ENCODE peak calls at places on chromosome 9, in six cellular contexts. C is pancreas, Y is left ventricle myocardium inferior, U is HCT116, I is HFF-Myc, P is AG09309. A is an unnamed sample.

GRCh38 chr9:126501383-126502331 is 112.1 kb upstream of the LMX1B start:
- DNase-seq in C (no peak), Y (no peak), U (no peak), I (no peak), P (no peak), A (no peak)

GRCh38 chr9:109319631-109320233 is 1.1 kb downstream of the EPB41L4B start:
- DNase-seq in C (peak), Y (no peak), U (no peak), I (no peak), P (no peak), A (no peak)

GRCh38 chr9:108443741-108444140 is 412.0 kb downstream of the ACTL7B start:
- DNase-seq in C (no peak), Y (no peak), U (no peak), I (peak), P (no peak), A (peak)

GRCh38 chr9:17802249-17802857 is 223.5 kb downstream of the SH3GL2 start:
- DNase-seq in C (no peak), Y (no peak), U (no peak), I (peak), P (no peak), A (peak)

GRCh38 chr9:20286969-20287368 is 335.3 kb downstream of the MLLT3 start:
- DNase-seq in C (no peak), Y (no peak), U (no peak), I (no peak), P (no peak), A (no peak)

GRCh38 chr9:114259800-114260523 is 62.9 kb upstream of the ORM1 start:
- DNase-seq in C (no peak), Y (no peak), U (no peak), I (no peak), P (no peak), A (no peak)

GRCh38 chr9:17906204-17906840 is 327.5 kb downstream of the SH3GL2 start:
- DNase-seq in C (peak), Y (no peak), U (no peak), I (no peak), P (no peak), A (peak)

GRCh38 chr9:137542486-137542885 is 7.7 kb downstream of the PNPLA7 start:
- DNase-seq in C (no peak), Y (no peak), U (no peak), I (no peak), P (no peak), A (no peak)

GRCh38 chr9:4860383-4860782 is 67.6 kb downstream of the RCL1 start:
- DNase-seq in C (no peak), Y (no peak), U (no peak), I (no peak), P (no peak), A (no peak)

GRCh38 chr9:105678163-105678562 is 15.9 kb downstream of the TAL2 start:
- DNase-seq in C (no peak), Y (no peak), U (no peak), I (no peak), P (no peak), A (no peak)

GRCh38 chr9:85310531-85311070 is 431.2 kb downstream of the AGTPBP1 start:
- DNase-seq in C (no peak), Y (no peak), U (no peak), I (no peak), P (no peak), A (peak)

GRCh38 chr9:134525841-134526797 is 115.5 kb upstream of the COL5A1 start:
- DNase-seq in C (no peak), Y (peak), U (no peak), I (no peak), P (no peak), A (peak)

GRCh38 chr9:100428871-100429654 is 2.1 kb downstream of the MSANTD3 start:
- DNase-seq in C (no peak), Y (no peak), U (peak), I (peak), P (peak), A (peak)

GRCh38 chr9:76585487-76586459 is 126.8 kb downstream of the GCNT1 start:
- DNase-seq in C (no peak), Y (no peak), U (no peak), I (no peak), P (no peak), A (no peak)

GRCh38 chr9:88342246-88342645 is 46.0 kb upstream of the SPIN1 start:
- DNase-seq in C (no peak), Y (no peak), U (no peak), I (no peak), P (peak), A (peak)

GRCh38 chr9:16720386-16720785 is 150.1 kb downstream of the BNC2 start:
- DNase-seq in C (no peak), Y (no peak), U (no peak), I (no peak), P (no peak), A (peak)

GRCh38 chr9:15246688-15247087 is 60.3 kb downstream of the TTC39B start:
- DNase-seq in C (no peak), Y (no peak), U (peak), I (no peak), P (no peak), A (no peak)

GRCh38 chr9:133561976-133562554 is 27.6 kb downstream of the ADAMTSL2 start:
- DNase-seq in C (no peak), Y (no peak), U (no peak), I (no peak), P (no peak), A (no peak)

GRCh38 chr9:22040760-22041159 is 31.7 kb upstream of the CDKN2B start:
- DNase-seq in C (no peak), Y (no peak), U (no peak), I (no peak), P (no peak), A (peak)

GRCh38 chr9:136329211-136329627 is 1.9 kb downstream of the GPSM1 start:
- DNase-seq in C (peak), Y (no peak), U (no peak), I (no peak), P (no peak), A (no peak)

GRCh38 chr9:69303331-69303730 is 21.7 kb upstream of the ENTREP1 start:
- DNase-seq in C (no peak), Y (no peak), U (no peak), I (no peak), P (no peak), A (no peak)

GRCh38 chr9:69308217-69308931 is 16.6 kb upstream of the ENTREP1 start:
- DNase-seq in C (no peak), Y (no peak), U (no peak), I (no peak), P (no peak), A (no peak)

GRCh38 chr9:69313175-69313574 is 11.8 kb upstream of the ENTREP1 start:
- DNase-seq in C (no peak), Y (no peak), U (no peak), I (no peak), P (no peak), A (no peak)

GRCh38 chr9:69307446-69308216 is 17.4 kb upstream of the ENTREP1 start:
- DNase-seq in C (no peak), Y (no peak), U (no peak), I (no peak), P (peak), A (peak)
- TF ChIP-seq CTCF in C (no peak), Y (peak), U (no peak), I (no peak), P (no peak), A (no peak)

GRCh38 chr9:98881836-98882568 is 61.7 kb upstream of the COL15A1 start:
- DNase-seq in C (no peak), Y (no peak), U (no peak), I (no peak), P (peak), A (peak)
- TF ChIP-seq CTCF in C (no peak), Y (peak), U (peak), I (peak), P (peak), A (no peak)

DNA sequence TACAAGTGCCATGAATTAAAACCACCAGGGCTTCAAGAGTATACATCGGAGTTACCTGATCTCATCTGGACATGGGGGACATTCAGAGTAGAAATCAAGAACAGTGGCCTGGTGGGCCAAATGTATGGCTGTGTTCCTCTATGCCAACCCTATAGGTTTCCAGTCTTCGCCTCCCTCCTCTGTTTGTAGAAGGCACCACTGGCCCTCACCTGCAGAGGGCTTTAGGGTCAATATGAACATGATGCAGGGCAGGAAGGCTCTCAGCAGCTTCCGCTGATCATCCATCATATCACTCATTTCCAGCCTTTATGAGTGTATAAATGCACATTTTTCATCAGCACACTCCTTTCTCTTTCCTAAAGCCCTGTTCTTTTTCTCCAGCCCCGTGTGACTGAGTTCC is 555.5 kb upstream of the BRINP1 start:
- DNase-seq in C (no peak), Y (no peak), U (no peak), I (no peak), P (no peak), A (no peak)
- TF ChIP-seq CTCF in C (no peak), Y (no peak), U (peak), I (no peak), P (no peak), A (no peak)

GRCh38 chr9:95910770-95911340 is 35.4 kb downstream of the ERCC6L2 start:
- DNase-seq in C (no peak), Y (no peak), U (no peak), I (no peak), P (no peak), A (no peak)

GRCh38 chr9:95910023-95910706 is 34.7 kb downstream of the ERCC6L2 start:
- DNase-seq in C (no peak), Y (no peak), U (no peak), I (no peak), P (no peak), A (peak)

GRCh38 chr9:95903398-95903797 is 27.9 kb downstream of the ERCC6L2 start:
- DNase-seq in C (no peak), Y (no peak), U (no peak), I (no peak), P (no peak), A (no peak)

GRCh38 chr9:95912773-95913172 is 37.3 kb downstream of the ERCC6L2 start:
- DNase-seq in C (no peak), Y (no peak), U (no peak), I (no peak), P (no peak), A (no peak)

DNA sequence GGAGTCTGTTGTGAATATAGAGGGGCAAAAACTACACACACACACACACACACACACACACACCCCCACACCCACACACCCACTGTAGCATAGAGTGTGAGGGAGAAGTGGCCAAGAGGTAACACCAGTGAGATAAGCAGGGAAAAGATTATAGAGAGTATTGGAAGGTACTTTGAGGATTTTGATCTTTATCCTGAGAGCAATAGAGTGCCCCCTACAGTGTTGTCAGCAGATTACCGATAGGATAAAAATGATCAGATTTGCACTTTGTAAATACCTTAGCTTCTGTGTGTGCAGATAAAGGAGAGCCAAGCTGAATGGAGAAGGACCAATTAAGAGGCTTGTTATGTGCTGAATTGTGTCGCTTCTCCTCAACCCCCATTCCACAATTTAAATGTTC is 32.3 kb downstream of the ERCC6L2 start:
- DNase-seq in C (no peak), Y (no peak), U (no peak), I (no peak), P (no peak), A (no peak)
- TF ChIP-seq CTCF in C (no peak), Y (peak), U (peak), I (peak), P (peak), A (peak)

GRCh38 chr9:969310-969692 is 7.2 kb upstream of the DMRT3 start:
- DNase-seq in C (no peak), Y (no peak), U (no peak), I (no peak), P (no peak), A (no peak)

GRCh38 chr9:966936-967335 is 9.5 kb upstream of the DMRT3 start:
- DNase-seq in C (no peak), Y (no peak), U (no peak), I (no peak), P (no peak), A (no peak)

GRCh38 chr9:967436-967835 is 9.0 kb upstream of the DMRT3 start:
- DNase-seq in C (no peak), Y (no peak), U (no peak), I (no peak), P (no peak), A (no peak)

GRCh38 chr9:969693-970309 is 6.7 kb upstream of the DMRT3 start:
- DNase-seq in C (no peak), Y (no peak), U (no peak), I (no peak), P (no peak), A (no peak)

GRCh38 chr9:967851-968641 is 8.4 kb upstream of the DMRT3 start:
- DNase-seq in C (no peak), Y (no peak), U (no peak), I (no peak), P (no peak), A (no peak)
- TF ChIP-seq CTCF in C (no peak), Y (no peak), U (no peak), I (no peak), P (no peak), A (no peak)

DNA sequence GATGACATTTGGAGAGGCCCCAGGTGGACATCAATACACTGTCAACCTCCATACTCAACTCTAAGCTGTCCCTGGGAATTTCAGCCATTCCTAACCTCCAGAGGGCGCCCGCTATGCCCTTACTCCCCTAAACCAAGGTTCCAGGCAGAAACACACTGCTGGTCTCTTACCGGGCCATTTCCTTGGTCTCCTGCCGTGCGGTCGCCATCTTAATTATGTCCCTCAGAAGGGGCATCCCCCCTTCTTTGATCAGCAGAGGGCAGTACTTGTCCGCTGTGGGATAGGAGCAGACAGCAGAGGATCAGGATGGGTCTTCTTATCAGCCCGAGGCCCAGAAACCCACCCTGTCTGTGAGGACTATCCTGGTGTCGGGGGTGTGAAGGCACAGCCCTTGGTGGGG is 9.3 kb upstream of the ZDHHC12 start:
- DNase-seq in C (peak), Y (peak), U (peak), I (peak), P (peak), A (peak)
- TF ChIP-seq CTCF in C (peak), Y (peak), U (peak), I (peak), P (peak), A (peak)

GRCh38 chr9:71628247-71628646 is 140.1 kb downstream of the CEMIP2 start:
- DNase-seq in C (no peak), Y (no peak), U (no peak), I (no peak), P (no peak), A (peak)

GRCh38 chr9:71627537-71627936 is 140.8 kb downstream of the CEMIP2 start:
- DNase-seq in C (no peak), Y (no peak), U (no peak), I (no peak), P (no peak), A (no peak)

GRCh38 chr9:71620806-71621205 is 147.5 kb downstream of the CEMIP2 start:
- DNase-seq in C (no peak), Y (no peak), U (no peak), I (no peak), P (no peak), A (no peak)

GRCh38 chr9:71626395-71626794 is 141.9 kb downstream of the CEMIP2 start:
- DNase-seq in C (no peak), Y (no peak), U (no peak), I (no peak), P (no peak), A (no peak)

GRCh38 chr9:71624728-71625127 is 143.6 kb downstream of the CEMIP2 start:
- DNase-seq in C (no peak), Y (no peak), U (no peak), I (no peak), P (no peak), A (no peak)
- TF ChIP-seq CTCF in C (no peak), Y (no peak), U (peak), I (no peak), P (no peak), A (peak)

DNA sequence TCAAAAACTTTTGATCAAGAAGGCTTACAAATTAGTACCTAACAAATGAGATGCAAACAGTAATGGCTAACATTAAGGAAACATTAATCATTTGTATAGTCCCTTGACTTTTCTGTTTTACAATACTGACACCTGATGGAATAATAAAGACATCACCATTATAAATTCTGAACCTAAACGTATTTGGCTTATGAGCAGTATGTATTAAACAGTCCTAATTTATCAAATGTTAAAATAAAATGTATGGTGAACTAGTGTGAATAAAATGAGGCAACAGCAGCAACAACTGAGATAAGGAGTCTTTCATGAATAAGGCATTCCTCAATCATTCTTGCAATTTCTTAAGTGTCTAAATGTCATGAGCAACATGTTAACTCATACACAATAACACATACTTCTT is 6.0 kb downstream of the PUM3 start:
- DNase-seq in C (no peak), Y (no peak), U (no peak), I (no peak), P (no peak), A (peak)
- TF ChIP-seq CTCF in C (peak), Y (peak), U (peak), I (no peak), P (peak), A (peak)

GRCh38 chr9:71716138-71716909 is 52.0 kb downstream of the CEMIP2 start:
- DNase-seq in C (no peak), Y (no peak), U (no peak), I (no peak), P (no peak), A (peak)
- TF ChIP-seq CTCF in C (peak), Y (peak), U (peak), I (no peak), P (peak), A (peak)

GRCh38 chr9:121798941-121799340 is 147.5 kb downstream of the DAB2IP start:
- DNase-seq in C (no peak), Y (no peak), U (no peak), I (no peak), P (no peak), A (no peak)
- TF ChIP-seq CTCF in C (no peak), Y (no peak), U (no peak), I (no peak), P (no peak), A (no peak)

A was measured in cardiac fibroblast.